ENCODE peak calls at places on chromosome 3, in eight cellular contexts. T is activated naive CD8-positive, alpha-beta T cell treated with anti-CD3 and anti-CD28 coated beads, Interleukin-2, amount 50 U/mL, for 16 hours; G is astrocyte of the spinal cord; X is HEK293T; A is HCEC 1CT; C is fibroblast of pulmonary artery; J is NCI-H446 treated with DMSO at 0.1 percent for 48 hours; S is uterus. Y is an unnamed sample.
A peak's percentile ranks its signal among the peaks of the same experiment; 100 is the strongest.

GRCh38 chr3:50347187-50347813 is 1.8 kb upstream of the ZMYND10 start:
- DNase-seq in T (peak; percentile 55), C (peak; percentile 80), S (peak; percentile 78), A (peak; percentile 63), J (peak; percentile 33), X (peak; percentile 66), G (peak; percentile 72), Y (no peak)

GRCh38 chr3:138775254-138775595 is 59.5 kb downstream of the PIK3CB start:
- DNase-seq in S (no peak), A (no peak), G (no peak), C (no peak), X (no peak), T (no peak), J (no peak), Y (no peak)

GRCh38 chr3:29618395-29619291 is 337.8 kb downstream of the RBMS3 start:
- DNase-seq in X (no peak), T (no peak), G (no peak), J (no peak), A (no peak), S (no peak), C (peak; percentile 63), Y (peak; percentile 16)

GRCh38 chr3:55631766-55632331 is 144.7 kb upstream of the WNT5A start:
- DNase-seq in J (no peak), G (no peak), C (no peak), S (no peak), A (no peak), T (no peak), X (no peak), Y (no peak)

GRCh38 chr3:135125171-135125801 is 330.2 kb downstream of the EPHB1 start:
- DNase-seq in S (no peak), C (peak; percentile 24), G (peak; percentile 22), A (no peak), X (peak; percentile 34), T (no peak), J (no peak), Y (no peak)

GRCh38 chr3:23174426-23175039 is 28.6 kb upstream of the UBE2E2 start:
- DNase-seq in J (no peak), A (no peak), X (no peak), S (no peak), C (peak; percentile 66), G (no peak), T (no peak), Y (no peak)

GRCh38 chr3:160448845-160449659 is 534 bp downstream of the TRIM59 start:
- DNase-seq in T (no peak), S (no peak), X (no peak), A (no peak), G (peak; percentile 43), J (no peak), C (peak; percentile 63), Y (no peak)

GRCh38 chr3:197949767-197950660 is at the start of gene RPL35A:
- DNase-seq in S (peak; percentile 84), G (peak; percentile 96), X (peak; percentile 73), T (peak; percentile 58), C (peak; percentile 97), J (peak; percentile 92), A (peak; percentile 95), Y (peak; percentile 96)

GRCh38 chr3:187310954-187311470 is 19.5 kb upstream of the MASP1 start:
- DNase-seq in X (no peak), G (no peak), T (no peak), A (no peak), J (no peak), C (no peak), S (no peak), Y (no peak)

GRCh38 chr3:32109256-32109655 is 2.8 kb downstream of the GPD1L start:
- DNase-seq in A (no peak), J (peak; percentile 97), C (peak; percentile 80), G (peak; percentile 63), X (no peak), S (peak; percentile 82), T (no peak), Y (peak; percentile 94)

GRCh38 chr3:143220745-143221144 is 101.2 kb downstream of the CHST2 start:
- DNase-seq in J (no peak), G (no peak), A (no peak), X (no peak), S (no peak), T (no peak), C (no peak), Y (no peak)

GRCh38 chr3:133934996-133935842 is 39.5 kb upstream of the RAB6B start:
- DNase-seq in T (no peak), C (no peak), S (no peak), A (no peak), J (no peak), G (no peak), X (no peak), Y (peak; percentile 81)

GRCh38 chr3:159102001-159102400 is 300.1 kb downstream of the MFSD1 start:
- DNase-seq in C (no peak), A (no peak), X (no peak), G (no peak), T (no peak), S (no peak), J (no peak), Y (no peak)

GRCh38 chr3:196789773-196790419 is 50.2 kb downstream of the PAK2 start:
- DNase-seq in G (no peak), A (no peak), S (no peak), X (no peak), J (no peak), C (no peak), T (no peak), Y (no peak)

GRCh38 chr3:50493086-50493485 is 10.3 kb downstream of the CACNA2D2 start:
- DNase-seq in G (no peak), T (no peak), A (no peak), C (no peak), X (no peak), J (no peak), S (no peak), Y (no peak)

GRCh38 chr3:150737874-150738679 is 24.9 kb downstream of the SIAH2 start:
- DNase-seq in J (no peak), X (no peak), C (peak; percentile 61), S (no peak), A (peak; percentile 24), G (no peak), T (no peak), Y (no peak)

GRCh38 chr3:172065534-172065933 is 26.2 kb downstream of the FNDC3B start:
- DNase-seq in C (peak; percentile 73), X (no peak), A (peak; percentile 66), J (peak; percentile 89), S (no peak), T (no peak), G (peak; percentile 84), Y (no peak)

GRCh38 chr3:140505256-140505655 is 172.6 kb upstream of the TRIM42 start:
- DNase-seq in S (no peak), J (no peak), A (no peak), X (no peak), T (no peak), C (peak; percentile 18), G (peak; percentile 19), Y (no peak)

Y was measured in lower leg skin.